ENCODE peak calls at places on chromosome 22, in nine cellular contexts. One of them, this sample, is unnamed.
A peak's percentile ranks its signal among the peaks of the same experiment; 100 is the strongest.

GRCh38 chr22:30309981-30310672 is 16.6 kb downstream of the TBC1D10A start:
- DNase-seq in gastrocnemius medialis: peak; percentile 28
- DNase-seq in IMR-90: peak; percentile 72
- DNase-seq in erythroblast: no peak
- DNase-seq in NB4: peak; percentile 29
- DNase-seq in upper lobe of left lung: no peak
- DNase-seq in right lobe of liver: no peak
- DNase-seq in GM12892: no peak
- DNase-seq in body of pancreas: peak; percentile 87
- DNase-seq in this sample: no peak

GRCh38 chr22:50011447-50012200 is 941 bp downstream of the IL17REL start:
- DNase-seq in NB4: no peak
- DNase-seq in IMR-90: no peak
- DNase-seq in body of pancreas: no peak
- DNase-seq in upper lobe of left lung: peak; percentile 65
- DNase-seq in erythroblast: no peak
- DNase-seq in GM12892: peak; percentile 41
- DNase-seq in gastrocnemius medialis: no peak
- DNase-seq in right lobe of liver: no peak
- DNase-seq in this sample: no peak

GRCh38 chr22:39135092-39135896 is 17.2 kb downstream of the CBX7 start:
- DNase-seq in GM12892: peak; percentile 65
- DNase-seq in body of pancreas: peak; percentile 22
- DNase-seq in right lobe of liver: no peak
- DNase-seq in IMR-90: no peak
- DNase-seq in upper lobe of left lung: peak; percentile 52
- DNase-seq in erythroblast: peak; percentile 50
- DNase-seq in NB4: peak; percentile 64
- DNase-seq in gastrocnemius medialis: no peak
- DNase-seq in this sample: peak; percentile 34

GRCh38 chr22:46339956-46340355 is 4.4 kb downstream of the TRMU start:
- DNase-seq in erythroblast: no peak
- DNase-seq in gastrocnemius medialis: no peak
- DNase-seq in upper lobe of left lung: no peak
- DNase-seq in IMR-90: no peak
- DNase-seq in body of pancreas: no peak
- DNase-seq in right lobe of liver: peak; percentile 15
- DNase-seq in NB4: no peak
- DNase-seq in GM12892: no peak
- DNase-seq in this sample: no peak

GRCh38 chr22:45538284-45538683 is 35.6 kb downstream of the FBLN1 start:
- DNase-seq in IMR-90: no peak
- DNase-seq in erythroblast: no peak
- DNase-seq in body of pancreas: no peak
- DNase-seq in gastrocnemius medialis: no peak
- DNase-seq in upper lobe of left lung: no peak
- DNase-seq in NB4: no peak
- DNase-seq in right lobe of liver: no peak
- DNase-seq in GM12892: no peak
- DNase-seq in this sample: no peak

GRCh38 chr22:29476116-29476515 is 3.9 kb upstream of the NEFH start:
- DNase-seq in right lobe of liver: no peak
- DNase-seq in gastrocnemius medialis: no peak
- DNase-seq in NB4: no peak
- DNase-seq in upper lobe of left lung: no peak
- DNase-seq in IMR-90: no peak
- DNase-seq in body of pancreas: no peak
- DNase-seq in GM12892: no peak
- DNase-seq in erythroblast: no peak
- DNase-seq in this sample: no peak

GRCh38 chr22:37162221-37163095 is 12.7 kb upstream of the IL2RB start:
- DNase-seq in body of pancreas: no peak
- DNase-seq in GM12892: peak; percentile 83
- DNase-seq in NB4: no peak
- DNase-seq in gastrocnemius medialis: no peak
- DNase-seq in IMR-90: no peak
- DNase-seq in erythroblast: no peak
- DNase-seq in right lobe of liver: no peak
- DNase-seq in upper lobe of left lung: no peak
- DNase-seq in this sample: no peak

GRCh38 chr22:37012262-37012904 is 6.9 kb downstream of the TST start:
- DNase-seq in gastrocnemius medialis: no peak
- DNase-seq in erythroblast: no peak
- DNase-seq in GM12892: no peak
- DNase-seq in right lobe of liver: peak; percentile 95
- DNase-seq in upper lobe of left lung: no peak
- DNase-seq in NB4: no peak
- DNase-seq in IMR-90: no peak
- DNase-seq in body of pancreas: peak; percentile 36
- DNase-seq in this sample: no peak

GRCh38 chr22:38870791-38871359 is 1.1 kb downstream of the CBX6 start:
- DNase-seq in GM12892: no peak
- DNase-seq in gastrocnemius medialis: no peak
- DNase-seq in body of pancreas: no peak
- DNase-seq in right lobe of liver: no peak
- DNase-seq in IMR-90: no peak
- DNase-seq in upper lobe of left lung: no peak
- DNase-seq in erythroblast: no peak
- DNase-seq in NB4: no peak
- DNase-seq in this sample: no peak

GRCh38 chr22:44210721-44211120 is 30.0 kb downstream of the PARVG start:
- DNase-seq in NB4: no peak
- DNase-seq in right lobe of liver: no peak
- DNase-seq in gastrocnemius medialis: no peak
- DNase-seq in body of pancreas: no peak
- DNase-seq in IMR-90: peak; percentile 54
- DNase-seq in erythroblast: no peak
- DNase-seq in upper lobe of left lung: no peak
- DNase-seq in GM12892: no peak
- DNase-seq in this sample: no peak

GRCh38 chr22:16949561-16949960 is 58.5 kb downstream of the GAB4 start:
- DNase-seq in gastrocnemius medialis: peak; percentile 79
- DNase-seq in right lobe of liver: no peak
- DNase-seq in upper lobe of left lung: no peak
- DNase-seq in body of pancreas: no peak
- DNase-seq in IMR-90: no peak
- DNase-seq in NB4: no peak
- DNase-seq in erythroblast: no peak
- DNase-seq in GM12892: no peak
- DNase-seq in this sample: no peak

GRCh38 chr22:39718921-39719320 is 148.4 kb downstream of the CACNA1I start:
- DNase-seq in GM12892: no peak
- DNase-seq in erythroblast: no peak
- DNase-seq in NB4: no peak
- DNase-seq in IMR-90: no peak
- DNase-seq in right lobe of liver: no peak
- DNase-seq in upper lobe of left lung: no peak
- DNase-seq in gastrocnemius medialis: no peak
- DNase-seq in body of pancreas: no peak
- DNase-seq in this sample: no peak

GRCh38 chr22:33105501-33105911 is 47.3 kb upstream of the SYN3 start:
- DNase-seq in erythroblast: no peak
- DNase-seq in upper lobe of left lung: no peak
- DNase-seq in gastrocnemius medialis: no peak
- DNase-seq in right lobe of liver: no peak
- DNase-seq in IMR-90: peak; percentile 28
- DNase-seq in body of pancreas: no peak
- DNase-seq in GM12892: no peak
- DNase-seq in NB4: no peak
- DNase-seq in this sample: no peak

GRCh38 chr22:39205344-39206021 is 39.3 kb downstream of the PDGFB start:
- DNase-seq in right lobe of liver: no peak
- DNase-seq in gastrocnemius medialis: no peak
- DNase-seq in NB4: peak; percentile 59
- DNase-seq in erythroblast: no peak
- DNase-seq in upper lobe of left lung: no peak
- DNase-seq in GM12892: peak; percentile 50
- DNase-seq in IMR-90: peak; percentile 78
- DNase-seq in body of pancreas: no peak
- DNase-seq in this sample: peak; percentile 61

GRCh38 chr22:44256085-44256484 is 56.7 kb downstream of the SHISAL1 start:
- DNase-seq in upper lobe of left lung: no peak
- DNase-seq in NB4: no peak
- DNase-seq in erythroblast: no peak
- DNase-seq in body of pancreas: no peak
- DNase-seq in IMR-90: no peak
- DNase-seq in GM12892: no peak
- DNase-seq in right lobe of liver: no peak
- DNase-seq in gastrocnemius medialis: no peak
- DNase-seq in this sample: no peak

GRCh38 chr22:19895160-19895849 is 40.6 kb upstream of the GNB1L start:
- DNase-seq in erythroblast: no peak
- DNase-seq in right lobe of liver: no peak
- DNase-seq in GM12892: no peak
- DNase-seq in IMR-90: no peak
- DNase-seq in body of pancreas: no peak
- DNase-seq in NB4: no peak
- DNase-seq in gastrocnemius medialis: no peak
- DNase-seq in upper lobe of left lung: peak; percentile 72
- DNase-seq in this sample: no peak

GRCh38 chr22:31661851-31662667 is at the start of gene PISD:
- DNase-seq in gastrocnemius medialis: peak; percentile 94
- DNase-seq in NB4: peak; percentile 95
- DNase-seq in right lobe of liver: peak; percentile 96
- DNase-seq in erythroblast: peak; percentile 97
- DNase-seq in body of pancreas: peak; percentile 97
- DNase-seq in upper lobe of left lung: peak; percentile 98
- DNase-seq in IMR-90: peak; percentile 91
- DNase-seq in GM12892: peak; percentile 94
- DNase-seq in this sample: peak; percentile 72
- TF ChIP-seq POLR2A in gastrocnemius medialis: peak; percentile 69
- TF ChIP-seq POLR2A in NB4: peak; percentile 71
- TF ChIP-seq POLR2A in right lobe of liver: peak; percentile 72
- TF ChIP-seq POLR2A in erythroblast: peak; percentile 95
- TF ChIP-seq POLR2A in body of pancreas: peak; percentile 85
- TF ChIP-seq POLR2A in upper lobe of left lung: no peak
- TF ChIP-seq POLR2A in IMR-90: peak; percentile 70
- TF ChIP-seq POLR2A in GM12892: peak; percentile 85
- TF ChIP-seq POLR2A in this sample: peak; percentile 72

GRCh38 chr22:42418811-42419243 is 13.4 kb downstream of the NFAM1 start:
- DNase-seq in upper lobe of left lung: no peak
- DNase-seq in NB4: peak; percentile 91
- DNase-seq in gastrocnemius medialis: no peak
- DNase-seq in erythroblast: no peak
- DNase-seq in GM12892: no peak
- DNase-seq in right lobe of liver: no peak
- DNase-seq in body of pancreas: no peak
- DNase-seq in IMR-90: no peak
- DNase-seq in this sample: no peak
- TF ChIP-seq POLR2A in upper lobe of left lung: no peak
- TF ChIP-seq POLR2A in NB4: no peak
- TF ChIP-seq POLR2A in gastrocnemius medialis: no peak
- TF ChIP-seq POLR2A in erythroblast: no peak
- TF ChIP-seq POLR2A in GM12892: no peak
- TF ChIP-seq POLR2A in right lobe of liver: no peak
- TF ChIP-seq POLR2A in body of pancreas: no peak
- TF ChIP-seq POLR2A in IMR-90: no peak
- TF ChIP-seq POLR2A in this sample: no peak

DNA sequence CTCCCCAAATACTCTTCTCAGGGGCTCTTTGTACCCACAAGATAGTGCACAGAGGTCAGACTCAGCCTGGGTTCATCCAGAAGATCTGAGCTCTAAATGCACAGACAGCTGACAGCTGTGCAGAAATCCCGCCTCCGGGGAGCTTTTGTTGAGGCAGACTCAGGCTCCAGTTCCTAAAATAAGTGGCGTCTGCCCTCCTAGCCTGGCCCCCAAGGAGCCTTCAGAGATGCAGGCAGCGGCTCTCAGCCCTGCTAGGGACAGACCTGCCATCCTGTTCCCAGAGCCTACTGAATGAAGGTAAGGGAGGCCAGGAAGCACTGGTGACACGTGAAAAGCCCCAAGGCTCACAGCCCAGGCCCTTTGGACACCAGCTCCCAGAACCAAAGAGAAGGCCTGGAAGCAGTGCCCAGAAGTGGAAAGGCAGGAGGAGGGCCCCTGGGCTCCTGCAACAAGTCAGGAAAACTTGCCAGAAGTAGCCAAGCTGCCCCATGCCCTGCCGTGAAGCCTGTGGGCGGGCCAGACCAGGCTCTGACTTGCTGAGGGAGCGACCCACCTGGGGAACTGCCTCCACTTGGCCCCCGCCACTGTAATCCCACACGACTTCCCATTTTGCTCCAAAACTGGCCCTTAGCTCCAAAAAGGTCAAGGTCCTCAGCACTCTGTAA is 51.1 kb upstream of the ARFGAP3 start:
- DNase-seq in body of pancreas: no peak
- DNase-seq in right lobe of liver: no peak
- DNase-seq in upper lobe of left lung: no peak
- DNase-seq in gastrocnemius medialis: peak; percentile 48
- DNase-seq in IMR-90: no peak
- DNase-seq in NB4: no peak
- DNase-seq in GM12892: no peak
- DNase-seq in erythroblast: no peak
- DNase-seq in this sample: no peak
- TF ChIP-seq POLR2A in body of pancreas: no peak
- TF ChIP-seq POLR2A in right lobe of liver: no peak
- TF ChIP-seq POLR2A in upper lobe of left lung: no peak
- TF ChIP-seq POLR2A in gastrocnemius medialis: no peak
- TF ChIP-seq POLR2A in IMR-90: no peak
- TF ChIP-seq POLR2A in NB4: no peak
- TF ChIP-seq POLR2A in GM12892: no peak
- TF ChIP-seq POLR2A in erythroblast: no peak
- TF ChIP-seq POLR2A in this sample: no peak

DNA sequence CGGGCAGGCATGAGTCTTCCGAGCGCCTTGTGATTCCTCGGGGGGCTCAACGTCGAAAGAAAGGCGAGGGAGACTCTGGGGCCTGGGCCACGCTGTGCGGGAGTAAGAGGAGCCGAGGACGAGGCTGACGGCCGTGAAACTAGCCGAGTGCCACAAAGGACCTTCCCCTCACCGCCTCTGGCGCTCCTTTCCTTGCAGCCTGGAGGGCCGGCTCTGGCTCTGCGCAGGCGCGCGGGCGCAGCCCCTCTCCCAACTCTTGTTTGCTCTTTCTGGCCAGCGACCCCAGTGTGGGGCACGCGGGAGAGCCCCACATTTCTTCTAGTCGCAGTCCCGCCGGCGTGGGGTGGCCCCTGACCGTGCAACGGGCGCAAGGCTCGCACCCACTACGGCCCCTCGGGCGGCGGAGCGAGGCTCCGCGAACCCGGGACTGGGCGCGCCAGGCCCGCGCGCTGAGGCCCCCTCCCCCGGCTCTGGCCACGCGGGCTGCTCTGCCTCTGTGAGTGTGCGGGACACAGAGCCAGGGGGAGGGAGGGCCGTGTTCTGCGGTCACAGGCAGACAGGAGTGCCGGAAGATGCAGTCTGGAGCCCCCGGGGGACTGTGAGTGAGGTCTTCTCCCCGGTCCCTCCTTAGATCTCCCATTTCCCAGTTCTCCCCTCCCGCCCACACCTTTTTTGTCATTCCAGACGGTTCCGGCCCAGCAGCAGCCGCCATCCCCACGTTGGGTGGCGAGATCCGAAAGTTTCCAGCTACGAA is 1.0 kb upstream of the TOB2 start:
- DNase-seq in body of pancreas: peak; percentile 76
- DNase-seq in upper lobe of left lung: peak; percentile 93
- DNase-seq in IMR-90: peak; percentile 50
- DNase-seq in NB4: peak; percentile 84
- DNase-seq in GM12892: no peak
- DNase-seq in erythroblast: peak; percentile 82
- DNase-seq in right lobe of liver: peak; percentile 85
- DNase-seq in gastrocnemius medialis: peak; percentile 78
- DNase-seq in this sample: no peak
- TF ChIP-seq POLR2A in body of pancreas: no peak
- TF ChIP-seq POLR2A in upper lobe of left lung: no peak
- TF ChIP-seq POLR2A in IMR-90: peak; percentile 47
- TF ChIP-seq POLR2A in NB4: peak; percentile 57
- TF ChIP-seq POLR2A in GM12892: no peak
- TF ChIP-seq POLR2A in erythroblast: no peak
- TF ChIP-seq POLR2A in right lobe of liver: no peak
- TF ChIP-seq POLR2A in gastrocnemius medialis: no peak
- TF ChIP-seq POLR2A in this sample: peak; percentile 27